ENCODE peak calls at places on chromosomes 1 and 21, in seven cellular contexts. One of them, this sample, is unnamed.

GRCh38 chr1:173477286-173478098 is at the start of gene PRDX6:
- DNase-seq in HFF-Myc: peak
- DNase-seq in neural crest cell: peak
- DNase-seq in GM23338: peak
- DNase-seq in CD4-positive, alpha-beta T cell: peak
- DNase-seq in foreskin fibroblast: peak
- DNase-seq in AG10803: peak
- DNase-seq in this sample: no peak

GRCh38 chr1:85581802-85582686 is 1.5 kb downstream of the CCN1 start:
- DNase-seq in HFF-Myc: no peak
- DNase-seq in neural crest cell: peak
- DNase-seq in GM23338: peak
- DNase-seq in CD4-positive, alpha-beta T cell: no peak
- DNase-seq in foreskin fibroblast: peak
- DNase-seq in AG10803: peak
- DNase-seq in this sample: no peak

GRCh38 chr21:42258150-42258884 is 39.4 kb downstream of the ABCG1 start:
- DNase-seq in HFF-Myc: peak
- DNase-seq in neural crest cell: peak
- DNase-seq in GM23338: peak
- DNase-seq in CD4-positive, alpha-beta T cell: peak
- DNase-seq in foreskin fibroblast: peak
- DNase-seq in AG10803: peak
- DNase-seq in this sample: no peak

GRCh38 chr1:150562384-150563339 is 13.5 kb downstream of the ADAMTSL4 start:
- DNase-seq in HFF-Myc: no peak
- DNase-seq in neural crest cell: no peak
- DNase-seq in GM23338: peak
- DNase-seq in CD4-positive, alpha-beta T cell: peak
- DNase-seq in foreskin fibroblast: no peak
- DNase-seq in AG10803: no peak
- DNase-seq in this sample: no peak

GRCh38 chr1:214615871-214616270 is 12.9 kb downstream of the CENPF start:
- DNase-seq in HFF-Myc: no peak
- DNase-seq in neural crest cell: no peak
- DNase-seq in GM23338: no peak
- DNase-seq in CD4-positive, alpha-beta T cell: no peak
- DNase-seq in foreskin fibroblast: peak
- DNase-seq in AG10803: peak
- DNase-seq in this sample: no peak

GRCh38 chr21:45405271-45405818 is 380 bp downstream of the COL18A1 start:
- DNase-seq in HFF-Myc: no peak
- DNase-seq in neural crest cell: no peak
- DNase-seq in GM23338: no peak
- DNase-seq in CD4-positive, alpha-beta T cell: no peak
- DNase-seq in foreskin fibroblast: peak
- DNase-seq in AG10803: no peak
- DNase-seq in this sample: no peak

GRCh38 chr1:205351984-205352713 is 4.6 kb downstream of the KLHDC8A start:
- DNase-seq in HFF-Myc: no peak
- DNase-seq in neural crest cell: no peak
- DNase-seq in GM23338: peak
- DNase-seq in CD4-positive, alpha-beta T cell: no peak
- DNase-seq in foreskin fibroblast: peak
- DNase-seq in AG10803: no peak
- DNase-seq in this sample: no peak

GRCh38 chr1:218521414-218522169 is 176.5 kb downstream of the TGFB2 start:
- DNase-seq in HFF-Myc: peak
- DNase-seq in neural crest cell: peak
- DNase-seq in GM23338: peak
- DNase-seq in CD4-positive, alpha-beta T cell: no peak
- DNase-seq in foreskin fibroblast: peak
- DNase-seq in AG10803: peak
- DNase-seq in this sample: no peak

GRCh38 chr1:48817505-48818114 is 40.9 kb upstream of the BEND5 start:
- DNase-seq in HFF-Myc: peak
- DNase-seq in neural crest cell: peak
- DNase-seq in GM23338: peak
- DNase-seq in CD4-positive, alpha-beta T cell: no peak
- DNase-seq in foreskin fibroblast: peak
- DNase-seq in AG10803: peak
- DNase-seq in this sample: no peak

GRCh38 chr1:107016376-107016978 is 40.0 kb upstream of the PRMT6 start:
- DNase-seq in HFF-Myc: no peak
- DNase-seq in neural crest cell: no peak
- DNase-seq in GM23338: no peak
- DNase-seq in CD4-positive, alpha-beta T cell: no peak
- DNase-seq in foreskin fibroblast: peak
- DNase-seq in AG10803: no peak
- DNase-seq in this sample: no peak

GRCh38 chr1:178672434-178672833 is 52.6 kb upstream of the RALGPS2 start:
- DNase-seq in HFF-Myc: no peak
- DNase-seq in neural crest cell: no peak
- DNase-seq in GM23338: no peak
- DNase-seq in CD4-positive, alpha-beta T cell: no peak
- DNase-seq in foreskin fibroblast: no peak
- DNase-seq in AG10803: no peak
- DNase-seq in this sample: no peak

GRCh38 chr1:153195216-153195615 is 8.0 kb upstream of the LELP1 start:
- DNase-seq in HFF-Myc: no peak
- DNase-seq in neural crest cell: no peak
- DNase-seq in GM23338: no peak
- DNase-seq in CD4-positive, alpha-beta T cell: no peak
- DNase-seq in foreskin fibroblast: no peak
- DNase-seq in AG10803: no peak
- DNase-seq in this sample: no peak

GRCh38 chr1:153190373-153190772 is 12.9 kb upstream of the LELP1 start:
- DNase-seq in HFF-Myc: no peak
- DNase-seq in neural crest cell: no peak
- DNase-seq in GM23338: peak
- DNase-seq in CD4-positive, alpha-beta T cell: no peak
- DNase-seq in foreskin fibroblast: no peak
- DNase-seq in AG10803: no peak
- DNase-seq in this sample: no peak

GRCh38 chr1:153194331-153195050 is 8.7 kb upstream of the LELP1 start:
- DNase-seq in HFF-Myc: no peak
- DNase-seq in neural crest cell: no peak
- DNase-seq in GM23338: no peak
- DNase-seq in CD4-positive, alpha-beta T cell: no peak
- DNase-seq in foreskin fibroblast: no peak
- DNase-seq in AG10803: no peak
- DNase-seq in this sample: no peak

DNA sequence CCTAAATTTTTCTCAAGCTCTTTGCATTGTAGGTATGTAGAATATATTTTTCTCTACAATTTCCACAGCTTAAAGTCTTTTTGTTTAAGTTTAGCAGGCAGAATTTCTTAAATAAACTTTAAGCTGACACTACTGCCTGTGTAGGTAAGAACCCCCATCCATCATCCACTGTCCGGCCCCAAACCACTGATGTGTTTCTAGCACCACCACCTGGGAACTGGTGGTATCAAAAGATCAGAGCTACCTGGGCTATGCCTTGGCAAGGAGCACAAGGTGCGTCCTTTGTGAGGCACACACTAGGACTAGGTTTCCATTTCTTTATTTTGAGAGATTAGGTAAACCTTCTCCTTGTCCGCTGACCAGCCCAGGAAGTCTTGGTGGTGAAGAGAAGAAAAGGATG is 10.5 kb upstream of the LELP1 start:
- DNase-seq in HFF-Myc: no peak
- DNase-seq in neural crest cell: no peak
- DNase-seq in GM23338: peak
- DNase-seq in CD4-positive, alpha-beta T cell: no peak
- DNase-seq in foreskin fibroblast: no peak
- DNase-seq in AG10803: no peak
- DNase-seq in this sample: no peak
- TF ChIP-seq CTCF in HFF-Myc: no peak
- TF ChIP-seq CTCF in neural crest cell: peak
- TF ChIP-seq CTCF in GM23338: peak
- TF ChIP-seq CTCF in CD4-positive, alpha-beta T cell: no peak
- TF ChIP-seq CTCF in foreskin fibroblast: no peak
- TF ChIP-seq CTCF in AG10803: no peak
- TF ChIP-seq CTCF in this sample: no peak

GRCh38 chr1:203596673-203597072 is 30.0 kb upstream of the ATP2B4 start:
- DNase-seq in HFF-Myc: no peak
- DNase-seq in neural crest cell: no peak
- DNase-seq in GM23338: no peak
- DNase-seq in CD4-positive, alpha-beta T cell: no peak
- DNase-seq in foreskin fibroblast: no peak
- DNase-seq in AG10803: no peak
- DNase-seq in this sample: no peak

GRCh38 chr1:203599875-203600781 is 26.5 kb upstream of the ATP2B4 start:
- DNase-seq in HFF-Myc: no peak
- DNase-seq in neural crest cell: no peak
- DNase-seq in GM23338: no peak
- DNase-seq in CD4-positive, alpha-beta T cell: no peak
- DNase-seq in foreskin fibroblast: no peak
- DNase-seq in AG10803: no peak
- DNase-seq in this sample: no peak

GRCh38 chr1:203598736-203599135 is 27.9 kb upstream of the ATP2B4 start:
- DNase-seq in HFF-Myc: no peak
- DNase-seq in neural crest cell: no peak
- DNase-seq in GM23338: no peak
- DNase-seq in CD4-positive, alpha-beta T cell: no peak
- DNase-seq in foreskin fibroblast: no peak
- DNase-seq in AG10803: no peak
- DNase-seq in this sample: no peak

GRCh38 chr1:203600782-203601513 is 25.7 kb upstream of the ATP2B4 start:
- DNase-seq in HFF-Myc: no peak
- DNase-seq in neural crest cell: no peak
- DNase-seq in GM23338: no peak
- DNase-seq in CD4-positive, alpha-beta T cell: no peak
- DNase-seq in foreskin fibroblast: no peak
- DNase-seq in AG10803: no peak
- DNase-seq in this sample: no peak

DNA sequence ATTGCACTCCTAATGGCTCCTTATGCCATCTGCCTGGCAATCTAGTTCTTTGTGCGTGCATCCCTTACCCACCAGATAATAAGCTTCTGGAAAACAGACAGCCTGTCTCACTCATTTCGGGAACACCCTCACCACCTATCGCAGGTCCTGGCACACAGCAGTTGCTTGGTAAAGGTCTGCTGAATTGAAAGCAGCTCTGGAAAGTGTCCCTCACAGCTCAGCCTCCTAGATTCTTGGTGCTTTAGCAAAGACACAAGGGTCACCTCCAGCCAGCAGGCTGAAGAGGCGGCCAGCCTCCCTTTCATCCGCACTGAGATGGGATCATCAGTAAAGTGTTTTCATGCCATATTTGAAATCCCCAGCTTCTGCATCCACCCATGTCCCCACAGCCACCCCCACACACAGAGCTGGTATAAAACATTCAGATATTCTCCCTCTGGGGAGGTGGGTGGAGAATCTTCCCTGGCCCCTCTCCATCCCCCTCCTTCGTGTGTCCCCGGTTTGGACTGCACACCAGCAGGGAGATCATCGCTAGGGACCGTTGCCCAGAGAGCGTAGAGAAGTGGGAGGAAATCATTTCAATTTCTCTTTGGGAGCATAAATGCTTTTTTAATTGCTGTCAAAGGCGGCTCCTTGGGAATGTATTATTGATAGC is 29.1 kb upstream of the ATP2B4 start:
- DNase-seq in HFF-Myc: no peak
- DNase-seq in neural crest cell: no peak
- DNase-seq in GM23338: no peak
- DNase-seq in CD4-positive, alpha-beta T cell: no peak
- DNase-seq in foreskin fibroblast: peak
- DNase-seq in AG10803: no peak
- DNase-seq in this sample: no peak
- TF ChIP-seq CTCF in HFF-Myc: no peak
- TF ChIP-seq CTCF in neural crest cell: no peak
- TF ChIP-seq CTCF in GM23338: no peak
- TF ChIP-seq CTCF in CD4-positive, alpha-beta T cell: no peak
- TF ChIP-seq CTCF in foreskin fibroblast: no peak
- TF ChIP-seq CTCF in AG10803: no peak
- TF ChIP-seq CTCF in this sample: no peak

DNA sequence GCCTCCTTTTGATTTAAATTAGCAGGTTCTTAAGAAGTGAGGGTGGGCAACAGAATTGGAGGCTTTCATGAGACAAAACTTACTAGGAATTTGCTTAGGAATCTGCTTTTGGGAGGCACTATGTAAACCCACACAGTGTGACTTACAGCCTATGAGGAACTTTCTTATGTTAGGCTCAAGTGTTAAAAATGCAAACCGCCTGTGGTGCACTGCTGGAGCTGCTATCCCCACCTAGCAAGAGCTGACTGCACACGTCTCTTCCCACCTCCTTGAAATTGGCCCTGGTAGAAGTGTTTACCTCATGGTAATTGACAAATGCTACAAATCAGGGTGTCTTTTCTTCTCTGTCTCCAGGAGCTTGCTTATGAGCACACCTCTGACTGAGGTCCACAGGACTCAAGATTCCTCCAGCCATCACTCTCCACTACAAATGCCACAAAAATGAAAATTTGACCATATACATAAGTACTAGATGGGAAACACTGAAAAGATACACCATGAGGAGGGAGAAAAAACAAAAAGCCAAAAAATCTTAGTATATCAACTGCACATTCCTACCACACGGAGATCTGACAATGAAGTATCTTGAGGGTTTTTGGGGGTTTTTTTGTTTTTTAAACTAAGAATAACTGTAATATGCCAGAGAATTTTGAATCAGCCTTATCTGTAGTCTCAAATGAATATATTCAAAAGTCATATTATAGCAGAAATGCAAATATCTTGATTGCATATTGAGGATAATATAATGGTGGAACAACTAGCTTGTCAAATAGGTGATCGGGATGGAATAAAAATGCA is 18.2 kb upstream of the NPL start:
- DNase-seq in HFF-Myc: no peak
- DNase-seq in neural crest cell: no peak
- DNase-seq in GM23338: no peak
- DNase-seq in CD4-positive, alpha-beta T cell: no peak
- DNase-seq in foreskin fibroblast: peak
- DNase-seq in AG10803: no peak
- DNase-seq in this sample: no peak
- TF ChIP-seq CTCF in HFF-Myc: no peak
- TF ChIP-seq CTCF in neural crest cell: peak
- TF ChIP-seq CTCF in GM23338: no peak
- TF ChIP-seq CTCF in CD4-positive, alpha-beta T cell: no peak
- TF ChIP-seq CTCF in foreskin fibroblast: peak
- TF ChIP-seq CTCF in AG10803: peak
- TF ChIP-seq CTCF in this sample: peak

GRCh38 chr1:36095760-36096405 is 7.2 kb downstream of the ADPRS start:
- DNase-seq in HFF-Myc: no peak
- DNase-seq in neural crest cell: no peak
- DNase-seq in GM23338: no peak
- DNase-seq in CD4-positive, alpha-beta T cell: no peak
- DNase-seq in foreskin fibroblast: peak
- DNase-seq in AG10803: no peak
- DNase-seq in this sample: no peak

GRCh38 chr1:36094621-36095061 is 5.9 kb downstream of the ADPRS start:
- DNase-seq in HFF-Myc: no peak
- DNase-seq in neural crest cell: no peak
- DNase-seq in GM23338: no peak
- DNase-seq in CD4-positive, alpha-beta T cell: no peak
- DNase-seq in foreskin fibroblast: peak
- DNase-seq in AG10803: peak
- DNase-seq in this sample: no peak

GRCh38 chr1:36097693-36098585 is 9.2 kb downstream of the ADPRS start:
- DNase-seq in HFF-Myc: no peak
- DNase-seq in neural crest cell: no peak
- DNase-seq in GM23338: no peak
- DNase-seq in CD4-positive, alpha-beta T cell: no peak
- DNase-seq in foreskin fibroblast: no peak
- DNase-seq in AG10803: no peak
- DNase-seq in this sample: no peak

GRCh38 chr1:36098650-36099365 is 10.1 kb downstream of the ADPRS start:
- DNase-seq in HFF-Myc: no peak
- DNase-seq in neural crest cell: no peak
- DNase-seq in GM23338: no peak
- DNase-seq in CD4-positive, alpha-beta T cell: no peak
- DNase-seq in foreskin fibroblast: no peak
- DNase-seq in AG10803: no peak
- DNase-seq in this sample: no peak

GRCh38 chr1:36096500-36097412 is 8.1 kb downstream of the ADPRS start:
- DNase-seq in HFF-Myc: no peak
- DNase-seq in neural crest cell: no peak
- DNase-seq in GM23338: peak
- DNase-seq in CD4-positive, alpha-beta T cell: no peak
- DNase-seq in foreskin fibroblast: peak
- DNase-seq in AG10803: no peak
- DNase-seq in this sample: no peak
- TF ChIP-seq CTCF in HFF-Myc: peak
- TF ChIP-seq CTCF in neural crest cell: peak
- TF ChIP-seq CTCF in GM23338: peak
- TF ChIP-seq CTCF in CD4-positive, alpha-beta T cell: no peak
- TF ChIP-seq CTCF in foreskin fibroblast: peak
- TF ChIP-seq CTCF in AG10803: peak
- TF ChIP-seq CTCF in this sample: peak

This sample was measured in BJ.